ENCODE peak calls at places on chromosomes 5 and 9, in ten cellular contexts. One of them, this sample, is unnamed.

GRCh38 chr5:124816381-124816780 is 69.9 kb upstream of the ZNF608 start:
- DNase-seq in left ventricle myocardium inferior: no peak
- DNase-seq in fibroblast of lung: peak
- DNase-seq in osteocyte: no peak
- DNase-seq in A673: no peak
- DNase-seq in heart left ventricle: no peak
- DNase-seq in Peyer's patch: no peak
- DNase-seq in CD8-positive, alpha-beta T cell: no peak
- DNase-seq in GM20000: no peak
- DNase-seq in breast epithelium: no peak
- DNase-seq in this sample: no peak

GRCh38 chr5:180769821-180770220 is 30.0 kb upstream of the OR2Y1 start:
- DNase-seq in left ventricle myocardium inferior: no peak
- DNase-seq in fibroblast of lung: no peak
- DNase-seq in osteocyte: no peak
- DNase-seq in A673: no peak
- DNase-seq in heart left ventricle: no peak
- DNase-seq in Peyer's patch: no peak
- DNase-seq in CD8-positive, alpha-beta T cell: no peak
- DNase-seq in GM20000: no peak
- DNase-seq in breast epithelium: no peak
- DNase-seq in this sample: no peak

GRCh38 chr9:114359801-114360200 is 28.0 kb downstream of the AKNA start:
- DNase-seq in left ventricle myocardium inferior: no peak
- DNase-seq in fibroblast of lung: no peak
- DNase-seq in osteocyte: no peak
- DNase-seq in A673: no peak
- DNase-seq in heart left ventricle: no peak
- DNase-seq in Peyer's patch: no peak
- DNase-seq in CD8-positive, alpha-beta T cell: no peak
- DNase-seq in GM20000: no peak
- DNase-seq in breast epithelium: no peak
- DNase-seq in this sample: no peak

GRCh38 chr9:79694676-79695400 is 123.1 kb downstream of the TLE4 start:
- DNase-seq in left ventricle myocardium inferior: no peak
- DNase-seq in fibroblast of lung: peak
- DNase-seq in osteocyte: no peak
- DNase-seq in A673: peak
- DNase-seq in heart left ventricle: no peak
- DNase-seq in Peyer's patch: no peak
- DNase-seq in CD8-positive, alpha-beta T cell: no peak
- DNase-seq in GM20000: no peak
- DNase-seq in breast epithelium: no peak
- DNase-seq in this sample: no peak

GRCh38 chr5:73637565-73637964 is 11.6 kb downstream of the ARHGEF28 start:
- DNase-seq in left ventricle myocardium inferior: no peak
- DNase-seq in fibroblast of lung: no peak
- DNase-seq in osteocyte: no peak
- DNase-seq in A673: no peak
- DNase-seq in heart left ventricle: no peak
- DNase-seq in Peyer's patch: no peak
- DNase-seq in CD8-positive, alpha-beta T cell: no peak
- DNase-seq in GM20000: no peak
- DNase-seq in breast epithelium: no peak
- DNase-seq in this sample: no peak

GRCh38 chr5:55159763-55160492 is at the start of gene GPX8:
- DNase-seq in left ventricle myocardium inferior: no peak
- DNase-seq in fibroblast of lung: peak
- DNase-seq in osteocyte: no peak
- DNase-seq in A673: peak
- DNase-seq in heart left ventricle: no peak
- DNase-seq in Peyer's patch: no peak
- DNase-seq in CD8-positive, alpha-beta T cell: no peak
- DNase-seq in GM20000: peak
- DNase-seq in breast epithelium: no peak
- DNase-seq in this sample: no peak

GRCh38 chr9:94740191-94740874 is 13.8 kb downstream of the AOPEP start:
- DNase-seq in left ventricle myocardium inferior: no peak
- DNase-seq in fibroblast of lung: no peak
- DNase-seq in osteocyte: no peak
- DNase-seq in A673: no peak
- DNase-seq in heart left ventricle: no peak
- DNase-seq in Peyer's patch: no peak
- DNase-seq in CD8-positive, alpha-beta T cell: no peak
- DNase-seq in GM20000: no peak
- DNase-seq in breast epithelium: no peak
- DNase-seq in this sample: no peak

GRCh38 chr5:171606414-171607024 is 179.1 kb upstream of the SMIM23 start:
- DNase-seq in left ventricle myocardium inferior: no peak
- DNase-seq in fibroblast of lung: no peak
- DNase-seq in osteocyte: no peak
- DNase-seq in A673: peak
- DNase-seq in heart left ventricle: no peak
- DNase-seq in Peyer's patch: no peak
- DNase-seq in CD8-positive, alpha-beta T cell: no peak
- DNase-seq in GM20000: no peak
- DNase-seq in breast epithelium: no peak
- DNase-seq in this sample: no peak

GRCh38 chr9:136615631-136616306 is 46.9 kb upstream of the EGFL7 start:
- DNase-seq in left ventricle myocardium inferior: peak
- DNase-seq in fibroblast of lung: peak
- DNase-seq in osteocyte: no peak
- DNase-seq in A673: no peak
- DNase-seq in heart left ventricle: no peak
- DNase-seq in Peyer's patch: no peak
- DNase-seq in CD8-positive, alpha-beta T cell: no peak
- DNase-seq in GM20000: no peak
- DNase-seq in breast epithelium: no peak
- DNase-seq in this sample: no peak

GRCh38 chr5:31781772-31782171 is 142.8 kb downstream of the PDZD2 start:
- DNase-seq in left ventricle myocardium inferior: no peak
- DNase-seq in fibroblast of lung: peak
- DNase-seq in osteocyte: no peak
- DNase-seq in A673: no peak
- DNase-seq in heart left ventricle: no peak
- DNase-seq in Peyer's patch: no peak
- DNase-seq in CD8-positive, alpha-beta T cell: no peak
- DNase-seq in GM20000: no peak
- DNase-seq in breast epithelium: no peak
- DNase-seq in this sample: no peak

GRCh38 chr5:156522651-156523529 is 195.9 kb downstream of the SGCD start:
- DNase-seq in left ventricle myocardium inferior: no peak
- DNase-seq in fibroblast of lung: no peak
- DNase-seq in osteocyte: no peak
- DNase-seq in A673: no peak
- DNase-seq in heart left ventricle: no peak
- DNase-seq in Peyer's patch: no peak
- DNase-seq in CD8-positive, alpha-beta T cell: no peak
- DNase-seq in GM20000: no peak
- DNase-seq in breast epithelium: no peak
- DNase-seq in this sample: no peak
- TF ChIP-seq CTCF in left ventricle myocardium inferior: no peak
- TF ChIP-seq CTCF in fibroblast of lung: no peak
- TF ChIP-seq CTCF in osteocyte: no peak
- TF ChIP-seq CTCF in A673: no peak
- TF ChIP-seq CTCF in heart left ventricle: no peak
- TF ChIP-seq CTCF in Peyer's patch: no peak
- TF ChIP-seq CTCF in CD8-positive, alpha-beta T cell: no peak
- TF ChIP-seq CTCF in GM20000: no peak
- TF ChIP-seq CTCF in breast epithelium: no peak
- TF ChIP-seq CTCF in this sample: no peak

DNA sequence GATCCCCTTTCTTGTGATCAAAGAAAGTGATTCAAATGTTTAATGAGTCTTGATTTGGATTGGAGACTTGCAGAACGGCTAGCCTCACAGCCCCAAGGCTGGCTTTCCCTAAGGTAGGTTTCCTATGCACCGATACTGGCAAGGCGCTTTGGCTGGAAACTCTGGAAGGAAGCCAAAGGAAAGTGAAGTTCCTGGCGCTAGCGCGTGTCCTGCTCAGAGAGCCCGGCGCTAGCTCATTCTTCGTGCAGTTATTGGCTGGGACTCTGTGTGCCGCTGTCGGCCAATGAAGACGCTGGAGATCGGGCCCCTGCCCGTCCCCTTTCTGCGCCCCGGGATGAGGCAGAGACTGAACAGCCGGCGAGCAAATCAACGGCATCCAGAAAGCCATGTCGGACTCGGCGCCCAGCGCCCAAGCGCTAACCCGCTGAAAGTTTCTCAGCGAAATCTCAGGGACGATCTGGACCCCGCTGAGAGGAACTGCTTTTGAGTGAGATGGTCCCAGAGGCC is at the start of gene PCDHGC3:
- DNase-seq in left ventricle myocardium inferior: peak
- DNase-seq in fibroblast of lung: peak
- DNase-seq in osteocyte: peak
- DNase-seq in A673: peak
- DNase-seq in heart left ventricle: peak
- DNase-seq in Peyer's patch: peak
- DNase-seq in CD8-positive, alpha-beta T cell: no peak
- DNase-seq in GM20000: peak
- DNase-seq in breast epithelium: peak
- DNase-seq in this sample: peak
- TF ChIP-seq CTCF in left ventricle myocardium inferior: peak
- TF ChIP-seq CTCF in fibroblast of lung: peak
- TF ChIP-seq CTCF in osteocyte: peak
- TF ChIP-seq CTCF in A673: peak
- TF ChIP-seq CTCF in heart left ventricle: peak
- TF ChIP-seq CTCF in Peyer's patch: no peak
- TF ChIP-seq CTCF in CD8-positive, alpha-beta T cell: no peak
- TF ChIP-seq CTCF in GM20000: peak
- TF ChIP-seq CTCF in breast epithelium: peak
- TF ChIP-seq CTCF in this sample: no peak

DNA sequence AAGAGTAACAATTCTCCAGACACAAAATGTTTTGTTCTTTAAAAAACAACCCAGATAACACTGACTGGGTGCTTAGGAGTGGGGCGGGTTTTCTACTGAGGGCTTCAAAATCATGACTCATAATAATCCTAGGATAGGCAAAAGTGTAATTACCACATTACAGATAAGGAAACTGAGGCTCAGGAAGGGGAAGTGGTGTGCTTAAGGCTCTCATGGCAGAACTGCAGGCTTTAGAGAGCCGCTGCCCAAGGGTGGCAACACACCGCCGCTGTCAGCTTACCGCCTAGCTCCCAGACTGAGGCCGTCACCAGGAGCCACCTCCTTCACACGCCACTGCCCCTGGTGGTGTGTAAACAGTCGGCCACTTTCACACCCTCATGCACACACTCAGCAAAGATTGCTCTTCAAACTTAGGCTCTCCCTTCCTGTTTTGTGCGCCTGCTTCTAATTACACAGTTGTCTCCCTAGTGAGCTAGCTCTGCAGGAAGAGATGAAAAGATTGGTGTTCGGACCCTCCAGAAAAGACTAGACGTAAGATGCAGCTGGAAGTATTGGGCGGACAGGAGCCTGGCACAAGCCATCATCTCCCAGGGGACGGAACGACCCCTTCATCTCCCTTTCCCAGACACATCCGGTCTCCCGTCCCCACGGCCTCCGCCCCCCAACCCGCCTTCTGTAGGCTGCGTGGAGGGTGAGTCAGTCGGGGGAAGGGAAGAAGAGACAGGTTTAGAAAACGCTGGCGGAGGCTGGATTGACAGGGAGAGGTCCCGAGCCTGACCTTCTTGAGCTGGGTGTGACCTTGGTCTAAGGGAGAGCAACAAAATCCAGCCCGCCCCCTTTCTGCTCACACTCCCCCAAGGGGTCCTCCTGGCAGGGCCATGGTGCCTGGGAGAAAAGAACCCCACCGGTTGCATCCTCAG is 162.7 kb downstream of the SYK start:
- DNase-seq in left ventricle myocardium inferior: no peak
- DNase-seq in fibroblast of lung: no peak
- DNase-seq in osteocyte: no peak
- DNase-seq in A673: no peak
- DNase-seq in heart left ventricle: no peak
- DNase-seq in Peyer's patch: peak
- DNase-seq in CD8-positive, alpha-beta T cell: no peak
- DNase-seq in GM20000: no peak
- DNase-seq in breast epithelium: no peak
- DNase-seq in this sample: no peak
- TF ChIP-seq CTCF in left ventricle myocardium inferior: peak
- TF ChIP-seq CTCF in fibroblast of lung: no peak
- TF ChIP-seq CTCF in osteocyte: peak
- TF ChIP-seq CTCF in A673: no peak
- TF ChIP-seq CTCF in heart left ventricle: no peak
- TF ChIP-seq CTCF in Peyer's patch: no peak
- TF ChIP-seq CTCF in CD8-positive, alpha-beta T cell: no peak
- TF ChIP-seq CTCF in GM20000: no peak
- TF ChIP-seq CTCF in breast epithelium: no peak
- TF ChIP-seq CTCF in this sample: no peak

GRCh38 chr5:142206801-142207200 is 98.2 kb downstream of the NDFIP1 start:
- DNase-seq in left ventricle myocardium inferior: no peak
- DNase-seq in fibroblast of lung: no peak
- DNase-seq in osteocyte: no peak
- DNase-seq in A673: peak
- DNase-seq in heart left ventricle: no peak
- DNase-seq in Peyer's patch: no peak
- DNase-seq in CD8-positive, alpha-beta T cell: no peak
- DNase-seq in GM20000: no peak
- DNase-seq in breast epithelium: no peak
- DNase-seq in this sample: no peak
- TF ChIP-seq CTCF in left ventricle myocardium inferior: no peak
- TF ChIP-seq CTCF in fibroblast of lung: peak
- TF ChIP-seq CTCF in osteocyte: no peak
- TF ChIP-seq CTCF in A673: peak
- TF ChIP-seq CTCF in heart left ventricle: no peak
- TF ChIP-seq CTCF in Peyer's patch: no peak
- TF ChIP-seq CTCF in CD8-positive, alpha-beta T cell: no peak
- TF ChIP-seq CTCF in GM20000: no peak
- TF ChIP-seq CTCF in breast epithelium: no peak
- TF ChIP-seq CTCF in this sample: no peak